ENCODE peak calls at places on chromosomes 11 and 22, in seven cellular contexts. F is neural crest cell, C is HCT116, H is amniotic stem cell, R is body of pancreas, S is nucleus accumbens, D is HEK293T. T is an unnamed sample.

GRCh38 chr11:129930306-129930705 is 34.9 kb upstream of the NFRKB start:
- DNase-seq in F (no peak), C (no peak), H (no peak), R (no peak), S (no peak), D (no peak), T (no peak)

GRCh38 chr11:92702771-92703170 is 266.7 kb upstream of the MTNR1B start:
- DNase-seq in F (no peak), C (no peak), H (no peak), R (no peak), S (no peak), D (no peak), T (no peak)

GRCh38 chr22:50703726-50704509 is 31.3 kb downstream of the SHANK3 start:
- DNase-seq in F (no peak), C (no peak), H (no peak), R (peak), S (no peak), D (no peak), T (peak)

GRCh38 chr11:44290206-44290605 is 19.7 kb downstream of the ALX4 start:
- DNase-seq in F (no peak), C (no peak), H (no peak), R (no peak), S (no peak), D (no peak), T (no peak)

GRCh38 chr11:46912526-46913150 is 5.7 kb downstream of the LRP4 start:
- DNase-seq in F (peak), C (no peak), H (no peak), R (no peak), S (no peak), D (no peak), T (no peak)

GRCh38 chr11:68609761-68610160 is 74.6 kb upstream of the GAL start:
- DNase-seq in F (no peak), C (no peak), H (no peak), R (no peak), S (no peak), D (no peak), T (no peak)

GRCh38 chr11:128116447-128117240 is 470.7 kb downstream of the ETS1 start:
- DNase-seq in F (no peak), C (no peak), H (no peak), R (no peak), S (no peak), D (no peak), T (no peak)

GRCh38 chr22:46352691-46353386 is 17.3 kb downstream of the TRMU start:
- DNase-seq in F (no peak), C (no peak), H (no peak), R (peak), S (peak), D (no peak), T (peak)

GRCh38 chr11:32052218-32052617 is 38.7 kb upstream of the RCN1 start:
- DNase-seq in F (peak), C (peak), H (peak), R (peak), S (no peak), D (peak), T (peak)

GRCh38 chr11:125464266-125464662 is 31.8 kb downstream of the FEZ1 start:
- DNase-seq in F (no peak), C (no peak), H (no peak), R (no peak), S (no peak), D (no peak), T (no peak)

GRCh38 chr11:92941676-92942571 is 27.5 kb upstream of the MTNR1B start:
- DNase-seq in F (peak), C (peak), H (no peak), R (peak), S (no peak), D (peak), T (peak)

GRCh38 chr11:914747-915493 is 4.3 kb upstream of the CHID1 start:
- DNase-seq in F (no peak), C (no peak), H (no peak), R (no peak), S (no peak), D (no peak), T (no peak)

GRCh38 chr11:14125529-14125928 is 163.0 kb downstream of the SPON1 start:
- DNase-seq in F (no peak), C (peak), H (no peak), R (no peak), S (no peak), D (no peak), T (no peak)

GRCh38 chr11:97743205-97743742 is 1277.5 kb upstream of the CNTN5 start:
- DNase-seq in F (no peak), C (no peak), H (no peak), R (no peak), S (no peak), D (no peak), T (no peak)

GRCh38 chr11:118259138-118259537 is 5.0 kb downstream of the MPZL2 start:
- DNase-seq in F (no peak), C (no peak), H (no peak), R (no peak), S (no peak), D (no peak), T (no peak)

GRCh38 chr11:108559340-108559739 is 34.2 kb downstream of the EXPH5 start:
- DNase-seq in F (no peak), C (no peak), H (peak), R (no peak), S (no peak), D (no peak), T (no peak)

GRCh38 chr11:19907008-19907579 is 194.5 kb downstream of the NAV2 start:
- DNase-seq in F (no peak), C (no peak), H (no peak), R (no peak), S (no peak), D (no peak), T (no peak)

GRCh38 chr11:95379460-95379859 is 148.5 kb upstream of the SESN3 start:
- DNase-seq in F (no peak), C (no peak), H (no peak), R (no peak), S (no peak), D (no peak), T (no peak)

GRCh38 chr11:68373189-68373809 is 60.9 kb downstream of the LRP5 start:
- DNase-seq in F (peak), C (no peak), H (peak), R (no peak), S (no peak), D (no peak), T (peak)

GRCh38 chr11:48012051-48012391 is 31.7 kb downstream of the PTPRJ start:
- DNase-seq in F (no peak), C (no peak), H (no peak), R (no peak), S (no peak), D (no peak), T (no peak)

GRCh38 chr22:37638351-37639069 is 959 bp upstream of the SH3BP1 start:
- DNase-seq in F (no peak), C (no peak), H (no peak), R (no peak), S (no peak), D (no peak), T (no peak)

GRCh38 chr11:132538642-132539041 is 993.7 kb downstream of the OPCML start:
- DNase-seq in F (no peak), C (no peak), H (no peak), R (no peak), S (no peak), D (no peak), T (no peak)

GRCh38 chr11:30377347-30377746 is 54.4 kb downstream of the ARL14EP start:
- DNase-seq in F (no peak), C (no peak), H (no peak), R (no peak), S (no peak), D (no peak), T (no peak)

T was measured in posterior cingulate gyrus.